ENCODE peak calls at places on chromosomes 2 and 18, in nine cellular contexts. One of them, this sample, is unnamed.

GRCh38 chr18:12038082-12038660 is 55.5 kb upstream of the ANKRD62 start:
- DNase-seq in colonic mucosa: peak; percentile 38
- DNase-seq in tibial artery: no peak
- DNase-seq in left ventricle myocardium inferior: no peak
- DNase-seq in GM20000: no peak
- DNase-seq in HepG2: no peak
- DNase-seq in IMR-90: no peak
- DNase-seq in MM.1S: no peak
- DNase-seq in RWPE2: no peak
- DNase-seq in this sample: no peak

GRCh38 chr2:164954954-164955701 is at the start of gene SLC38A11:
- DNase-seq in colonic mucosa: peak; percentile 25
- DNase-seq in tibial artery: no peak
- DNase-seq in left ventricle myocardium inferior: peak; percentile 47
- DNase-seq in GM20000: no peak
- DNase-seq in HepG2: no peak
- DNase-seq in IMR-90: no peak
- DNase-seq in MM.1S: no peak
- DNase-seq in RWPE2: no peak
- DNase-seq in this sample: no peak

GRCh38 chr2:161425966-161426365 is 9.9 kb downstream of the TBR1 start:
- DNase-seq in colonic mucosa: no peak
- DNase-seq in tibial artery: no peak
- DNase-seq in left ventricle myocardium inferior: no peak
- DNase-seq in GM20000: no peak
- DNase-seq in HepG2: no peak
- DNase-seq in IMR-90: no peak
- DNase-seq in MM.1S: no peak
- DNase-seq in RWPE2: no peak
- DNase-seq in this sample: no peak

GRCh38 chr18:21439453-21439852 is 161.1 kb downstream of the ESCO1 start:
- DNase-seq in colonic mucosa: no peak
- DNase-seq in tibial artery: no peak
- DNase-seq in left ventricle myocardium inferior: no peak
- DNase-seq in GM20000: no peak
- DNase-seq in HepG2: peak; percentile 15
- DNase-seq in IMR-90: peak; percentile 59
- DNase-seq in MM.1S: no peak
- DNase-seq in RWPE2: no peak
- DNase-seq in this sample: no peak

GRCh38 chr2:63189026-63189425 is 138.4 kb downstream of the OTX1 start:
- DNase-seq in colonic mucosa: peak; percentile 27
- DNase-seq in tibial artery: no peak
- DNase-seq in left ventricle myocardium inferior: no peak
- DNase-seq in GM20000: peak; percentile 25
- DNase-seq in HepG2: peak; percentile 71
- DNase-seq in IMR-90: peak; percentile 44
- DNase-seq in MM.1S: peak; percentile 76
- DNase-seq in RWPE2: no peak
- DNase-seq in this sample: no peak

GRCh38 chr2:64794426-64794995 is 140.8 kb upstream of the SERTAD2 start:
- DNase-seq in colonic mucosa: no peak
- DNase-seq in tibial artery: no peak
- DNase-seq in left ventricle myocardium inferior: no peak
- DNase-seq in GM20000: no peak
- DNase-seq in HepG2: no peak
- DNase-seq in IMR-90: no peak
- DNase-seq in MM.1S: no peak
- DNase-seq in RWPE2: no peak
- DNase-seq in this sample: no peak

GRCh38 chr2:27776097-27776496 is 4.6 kb downstream of the MRPL33 start:
- DNase-seq in colonic mucosa: no peak
- DNase-seq in tibial artery: no peak
- DNase-seq in left ventricle myocardium inferior: peak; percentile 58
- DNase-seq in GM20000: no peak
- DNase-seq in HepG2: no peak
- DNase-seq in IMR-90: peak; percentile 53
- DNase-seq in MM.1S: no peak
- DNase-seq in RWPE2: peak; percentile 87
- DNase-seq in this sample: peak; percentile 48

GRCh38 chr2:23423062-23423872 is 38.3 kb downstream of the KLHL29 start:
- DNase-seq in colonic mucosa: no peak
- DNase-seq in tibial artery: no peak
- DNase-seq in left ventricle myocardium inferior: no peak
- DNase-seq in GM20000: no peak
- DNase-seq in HepG2: no peak
- DNase-seq in IMR-90: no peak
- DNase-seq in MM.1S: no peak
- DNase-seq in RWPE2: no peak
- DNase-seq in this sample: no peak

GRCh38 chr2:60552096-60552850 is 1.2 kb downstream of the BCL11A start:
- DNase-seq in colonic mucosa: no peak
- DNase-seq in tibial artery: no peak
- DNase-seq in left ventricle myocardium inferior: no peak
- DNase-seq in GM20000: peak; percentile 41
- DNase-seq in HepG2: no peak
- DNase-seq in IMR-90: no peak
- DNase-seq in MM.1S: peak; percentile 53
- DNase-seq in RWPE2: no peak
- DNase-seq in this sample: no peak

GRCh38 chr18:31612124-31612523 is 20.4 kb downstream of the TTR start:
- DNase-seq in colonic mucosa: no peak
- DNase-seq in tibial artery: no peak
- DNase-seq in left ventricle myocardium inferior: no peak
- DNase-seq in GM20000: no peak
- DNase-seq in HepG2: no peak
- DNase-seq in IMR-90: no peak
- DNase-seq in MM.1S: no peak
- DNase-seq in RWPE2: no peak
- DNase-seq in this sample: no peak

GRCh38 chr2:168336786-168337388 is 89.5 kb upstream of the STK39 start:
- DNase-seq in colonic mucosa: peak; percentile 77
- DNase-seq in tibial artery: no peak
- DNase-seq in left ventricle myocardium inferior: no peak
- DNase-seq in GM20000: peak; percentile 12
- DNase-seq in HepG2: peak; percentile 69
- DNase-seq in IMR-90: no peak
- DNase-seq in MM.1S: peak; percentile 75
- DNase-seq in RWPE2: peak; percentile 74
- DNase-seq in this sample: no peak

GRCh38 chr18:67151366-67151765 is 365.2 kb downstream of the DSEL start:
- DNase-seq in colonic mucosa: no peak
- DNase-seq in tibial artery: no peak
- DNase-seq in left ventricle myocardium inferior: no peak
- DNase-seq in GM20000: no peak
- DNase-seq in HepG2: no peak
- DNase-seq in IMR-90: no peak
- DNase-seq in MM.1S: no peak
- DNase-seq in RWPE2: no peak
- DNase-seq in this sample: no peak

GRCh38 chr2:236576978-236577377 is 7.4 kb downstream of the ACKR3 start:
- DNase-seq in colonic mucosa: no peak
- DNase-seq in tibial artery: no peak
- DNase-seq in left ventricle myocardium inferior: no peak
- DNase-seq in GM20000: no peak
- DNase-seq in HepG2: no peak
- DNase-seq in IMR-90: no peak
- DNase-seq in MM.1S: no peak
- DNase-seq in RWPE2: no peak
- DNase-seq in this sample: no peak

GRCh38 chr18:69230204-69230603 is 170.5 kb upstream of the DOK6 start:
- DNase-seq in colonic mucosa: no peak
- DNase-seq in tibial artery: no peak
- DNase-seq in left ventricle myocardium inferior: no peak
- DNase-seq in GM20000: no peak
- DNase-seq in HepG2: no peak
- DNase-seq in IMR-90: no peak
- DNase-seq in MM.1S: no peak
- DNase-seq in RWPE2: no peak
- DNase-seq in this sample: no peak

GRCh38 chr18:69002233-69002632 is 204.4 kb downstream of the CCDC102B start:
- DNase-seq in colonic mucosa: no peak
- DNase-seq in tibial artery: no peak
- DNase-seq in left ventricle myocardium inferior: no peak
- DNase-seq in GM20000: no peak
- DNase-seq in HepG2: peak; percentile 1
- DNase-seq in IMR-90: no peak
- DNase-seq in MM.1S: no peak
- DNase-seq in RWPE2: no peak
- DNase-seq in this sample: no peak

GRCh38 chr2:61705625-61706024 is 148.2 kb downstream of the FAM161A start:
- DNase-seq in colonic mucosa: no peak
- DNase-seq in tibial artery: no peak
- DNase-seq in left ventricle myocardium inferior: no peak
- DNase-seq in GM20000: no peak
- DNase-seq in HepG2: no peak
- DNase-seq in IMR-90: no peak
- DNase-seq in MM.1S: no peak
- DNase-seq in RWPE2: no peak
- DNase-seq in this sample: no peak

GRCh38 chr2:143261986-143262784 is 133.0 kb downstream of the ARHGAP15 start:
- DNase-seq in colonic mucosa: no peak
- DNase-seq in tibial artery: no peak
- DNase-seq in left ventricle myocardium inferior: peak; percentile 13
- DNase-seq in GM20000: no peak
- DNase-seq in HepG2: no peak
- DNase-seq in IMR-90: peak; percentile 27
- DNase-seq in MM.1S: no peak
- DNase-seq in RWPE2: no peak
- DNase-seq in this sample: no peak

GRCh38 chr2:95314964-95315611 is 17.9 kb downstream of the KCNIP3 start:
- DNase-seq in colonic mucosa: peak; percentile 49
- DNase-seq in tibial artery: no peak
- DNase-seq in left ventricle myocardium inferior: no peak
- DNase-seq in GM20000: peak; percentile 39
- DNase-seq in HepG2: peak; percentile 36
- DNase-seq in IMR-90: peak; percentile 7
- DNase-seq in MM.1S: peak; percentile 16
- DNase-seq in RWPE2: no peak
- DNase-seq in this sample: no peak
- TF ChIP-seq CTCF in colonic mucosa: peak; percentile 47
- TF ChIP-seq CTCF in tibial artery: peak; percentile 26
- TF ChIP-seq CTCF in left ventricle myocardium inferior: peak; percentile 68
- TF ChIP-seq CTCF in GM20000: no peak
- TF ChIP-seq CTCF in HepG2: peak; percentile 89
- TF ChIP-seq CTCF in IMR-90: peak; percentile 46
- TF ChIP-seq CTCF in MM.1S: peak; percentile 33
- TF ChIP-seq CTCF in RWPE2: peak; percentile 85
- TF ChIP-seq CTCF in this sample: no peak

DNA sequence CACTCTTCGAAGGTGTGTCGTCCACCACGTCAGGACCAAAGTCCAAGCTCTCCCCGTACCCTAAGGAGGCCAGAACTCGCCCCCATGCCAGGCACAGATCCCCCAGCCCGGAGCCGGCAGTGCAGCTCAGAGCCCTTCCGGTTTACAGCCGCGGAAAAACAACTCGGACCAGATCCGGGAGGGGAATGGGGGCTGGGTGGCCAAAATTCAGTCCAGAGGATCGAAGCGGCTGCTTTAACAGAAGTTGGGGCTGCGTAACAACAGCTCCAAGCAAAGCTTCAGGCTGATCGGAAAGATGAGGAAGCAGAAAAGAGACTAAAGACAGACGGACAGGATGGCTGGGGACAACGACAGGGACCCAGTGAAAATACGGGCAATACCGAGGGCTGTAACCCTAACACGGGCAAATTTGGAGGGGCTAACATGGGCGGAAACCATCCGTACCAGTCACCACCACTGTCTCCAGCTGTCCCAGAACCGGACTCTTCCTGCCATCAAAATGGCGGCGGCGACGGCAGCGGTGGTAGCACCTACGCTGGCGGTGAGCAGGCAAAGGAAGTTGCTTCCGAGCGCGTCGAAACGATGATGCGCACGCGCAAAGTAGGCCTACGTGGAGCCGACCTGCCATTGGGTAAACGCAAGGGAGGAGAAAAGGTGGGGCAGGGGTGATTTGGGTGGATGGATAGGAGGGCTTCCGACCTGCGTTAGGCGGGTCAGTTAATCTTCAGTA is at the start of gene MMADHC:
- DNase-seq in colonic mucosa: peak; percentile 96
- DNase-seq in tibial artery: peak; percentile 97
- DNase-seq in left ventricle myocardium inferior: peak; percentile 94
- DNase-seq in GM20000: peak; percentile 86
- DNase-seq in HepG2: peak; percentile 97
- DNase-seq in IMR-90: peak; percentile 97
- DNase-seq in MM.1S: peak; percentile 99
- DNase-seq in RWPE2: peak; percentile 92
- DNase-seq in this sample: peak; percentile 83
- TF ChIP-seq CTCF in colonic mucosa: no peak
- TF ChIP-seq CTCF in tibial artery: no peak
- TF ChIP-seq CTCF in left ventricle myocardium inferior: no peak
- TF ChIP-seq CTCF in GM20000: no peak
- TF ChIP-seq CTCF in HepG2: no peak
- TF ChIP-seq CTCF in IMR-90: no peak
- TF ChIP-seq CTCF in MM.1S: no peak
- TF ChIP-seq CTCF in RWPE2: no peak
- TF ChIP-seq CTCF in this sample: no peak

GRCh38 chr18:4181882-4182568 is 273.1 kb downstream of the DLGAP1 start:
- DNase-seq in colonic mucosa: no peak
- DNase-seq in tibial artery: no peak
- DNase-seq in left ventricle myocardium inferior: no peak
- DNase-seq in GM20000: no peak
- DNase-seq in HepG2: peak; percentile 51
- DNase-seq in IMR-90: no peak
- DNase-seq in MM.1S: no peak
- DNase-seq in RWPE2: no peak
- DNase-seq in this sample: no peak
- TF ChIP-seq CTCF in colonic mucosa: no peak
- TF ChIP-seq CTCF in tibial artery: no peak
- TF ChIP-seq CTCF in left ventricle myocardium inferior: no peak
- TF ChIP-seq CTCF in GM20000: no peak
- TF ChIP-seq CTCF in HepG2: peak; percentile 65
- TF ChIP-seq CTCF in IMR-90: no peak
- TF ChIP-seq CTCF in MM.1S: no peak
- TF ChIP-seq CTCF in RWPE2: no peak
- TF ChIP-seq CTCF in this sample: no peak

DNA sequence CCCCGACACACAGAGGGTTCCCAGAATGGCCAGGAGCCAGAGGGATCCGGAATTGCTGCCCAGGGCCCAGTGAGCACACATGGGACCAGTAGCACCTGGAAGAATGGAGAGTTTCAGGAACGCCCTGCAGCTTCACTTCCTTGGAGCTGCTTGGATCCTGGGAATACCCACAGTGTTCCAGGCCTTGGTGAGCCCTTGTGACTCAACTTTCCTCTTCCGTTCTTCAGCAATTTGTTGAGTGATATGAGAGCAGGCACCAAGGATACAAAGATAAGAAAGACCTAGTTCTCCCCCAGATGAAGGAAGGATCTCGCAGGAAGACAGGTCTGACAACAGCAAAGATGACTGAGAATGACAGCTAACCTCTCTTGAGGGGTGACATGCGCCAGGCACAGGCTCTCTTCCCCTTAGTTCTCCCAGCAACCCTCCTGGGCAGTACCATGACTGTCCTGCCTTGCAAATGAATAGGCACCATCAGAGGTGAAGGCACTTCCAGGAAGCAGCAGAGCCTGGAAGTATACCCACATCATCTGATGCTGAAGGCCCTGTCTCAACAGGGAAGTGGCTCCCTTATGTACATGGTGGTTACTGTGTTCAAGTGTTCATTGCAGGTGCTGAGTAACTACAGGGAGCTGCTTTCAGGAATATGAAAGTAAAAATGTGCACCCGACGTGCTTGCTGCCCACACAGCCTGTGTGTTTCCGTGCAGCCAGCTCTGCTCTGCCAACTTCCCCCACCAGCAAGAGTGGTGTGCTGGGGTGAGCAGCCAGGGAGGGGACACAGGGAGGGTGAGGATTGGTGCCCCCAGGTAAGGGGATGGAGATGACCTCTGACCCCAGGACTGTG is 116.2 kb downstream of the STPG4 start:
- DNase-seq in colonic mucosa: no peak
- DNase-seq in tibial artery: no peak
- DNase-seq in left ventricle myocardium inferior: no peak
- DNase-seq in GM20000: no peak
- DNase-seq in HepG2: no peak
- DNase-seq in IMR-90: no peak
- DNase-seq in MM.1S: peak; percentile 79
- DNase-seq in RWPE2: no peak
- DNase-seq in this sample: no peak
- TF ChIP-seq CTCF in colonic mucosa: no peak
- TF ChIP-seq CTCF in tibial artery: no peak
- TF ChIP-seq CTCF in left ventricle myocardium inferior: no peak
- TF ChIP-seq CTCF in GM20000: no peak
- TF ChIP-seq CTCF in HepG2: no peak
- TF ChIP-seq CTCF in IMR-90: no peak
- TF ChIP-seq CTCF in MM.1S: no peak
- TF ChIP-seq CTCF in RWPE2: no peak
- TF ChIP-seq CTCF in this sample: no peak